ENCODE peak calls at places on chromosomes 3 and 15, in six cellular contexts. One of them, this sample, is unnamed.

GRCh38 chr3:52250122-52250521 is 4.6 kb downstream of the PPM1M start:
- DNase-seq in small intestine: no peak
- DNase-seq in cardiac muscle cell: no peak
- DNase-seq in astrocyte: no peak
- DNase-seq in stomach: no peak
- DNase-seq in pancreas: no peak
- DNase-seq in this sample: no peak

GRCh38 chr3:133663569-133664313 is 2.0 kb upstream of the TOPBP1 start:
- DNase-seq in stomach: no peak
- DNase-seq in astrocyte: peak
- DNase-seq in cardiac muscle cell: peak
- DNase-seq in small intestine: peak
- DNase-seq in pancreas: no peak
- DNase-seq in this sample: no peak

GRCh38 chr15:39833515-39833981 is 50.9 kb upstream of the FSIP1 start:
- DNase-seq in small intestine: no peak
- DNase-seq in cardiac muscle cell: no peak
- DNase-seq in astrocyte: peak
- DNase-seq in pancreas: no peak
- DNase-seq in stomach: no peak
- DNase-seq in this sample: no peak

GRCh38 chr3:46935168-46935858 is 41.2 kb downstream of the CCDC12 start:
- DNase-seq in stomach: peak
- DNase-seq in astrocyte: peak
- DNase-seq in small intestine: peak
- DNase-seq in pancreas: peak
- DNase-seq in cardiac muscle cell: peak
- DNase-seq in this sample: peak

GRCh38 chr3:147394168-147394941 is 12.0 kb downstream of the ZIC4 start:
- DNase-seq in small intestine: no peak
- DNase-seq in astrocyte: no peak
- DNase-seq in pancreas: no peak
- DNase-seq in stomach: no peak
- DNase-seq in cardiac muscle cell: no peak
- DNase-seq in this sample: no peak

GRCh38 chr3:61809879-61810278 is 248.5 kb downstream of the PTPRG start:
- DNase-seq in small intestine: peak
- DNase-seq in astrocyte: no peak
- DNase-seq in cardiac muscle cell: peak
- DNase-seq in pancreas: no peak
- DNase-seq in stomach: peak
- DNase-seq in this sample: no peak

GRCh38 chr3:16350041-16350952 is 85.3 kb downstream of the OXNAD1 start:
- DNase-seq in pancreas: no peak
- DNase-seq in stomach: no peak
- DNase-seq in astrocyte: peak
- DNase-seq in small intestine: no peak
- DNase-seq in cardiac muscle cell: no peak
- DNase-seq in this sample: no peak

GRCh38 chr3:32176989-32177701 is 61.3 kb upstream of the CMTM8 start:
- DNase-seq in stomach: peak
- DNase-seq in cardiac muscle cell: peak
- DNase-seq in astrocyte: peak
- DNase-seq in pancreas: no peak
- DNase-seq in small intestine: peak
- DNase-seq in this sample: no peak

GRCh38 chr15:40108061-40108854 is 421 bp downstream of the BMF start:
- DNase-seq in pancreas: peak
- DNase-seq in stomach: peak
- DNase-seq in small intestine: peak
- DNase-seq in astrocyte: no peak
- DNase-seq in cardiac muscle cell: peak
- DNase-seq in this sample: no peak

GRCh38 chr15:95152741-95153140 is 921.4 kb downstream of the MCTP2 start:
- DNase-seq in cardiac muscle cell: no peak
- DNase-seq in astrocyte: peak
- DNase-seq in stomach: no peak
- DNase-seq in pancreas: no peak
- DNase-seq in small intestine: no peak
- DNase-seq in this sample: no peak

GRCh38 chr3:14769531-14770325 is 49.0 kb upstream of the FGD5 start:
- DNase-seq in pancreas: no peak
- DNase-seq in stomach: no peak
- DNase-seq in astrocyte: no peak
- DNase-seq in cardiac muscle cell: no peak
- DNase-seq in small intestine: no peak
- DNase-seq in this sample: no peak

GRCh38 chr15:66622677-66623076 is 56.9 kb upstream of the LCTL start:
- DNase-seq in small intestine: peak
- DNase-seq in cardiac muscle cell: no peak
- DNase-seq in stomach: no peak
- DNase-seq in astrocyte: no peak
- DNase-seq in pancreas: no peak
- DNase-seq in this sample: no peak

GRCh38 chr3:52089691-52090090 is 33.3 kb upstream of the DUSP7 start:
- DNase-seq in small intestine: no peak
- DNase-seq in pancreas: peak
- DNase-seq in stomach: no peak
- DNase-seq in cardiac muscle cell: no peak
- DNase-seq in astrocyte: no peak
- DNase-seq in this sample: no peak

GRCh38 chr15:77631790-77632551 is 741 bp downstream of the LINGO1 start:
- DNase-seq in small intestine: no peak
- DNase-seq in cardiac muscle cell: peak
- DNase-seq in stomach: no peak
- DNase-seq in pancreas: peak
- DNase-seq in astrocyte: no peak
- DNase-seq in this sample: no peak

GRCh38 chr15:77632760-77633133 is at the start of gene LINGO1:
- DNase-seq in cardiac muscle cell: peak
- DNase-seq in pancreas: peak
- DNase-seq in stomach: no peak
- DNase-seq in small intestine: no peak
- DNase-seq in astrocyte: peak
- DNase-seq in this sample: no peak

GRCh38 chr15:77629070-77630030 is 3.4 kb downstream of the LINGO1 start:
- DNase-seq in astrocyte: no peak
- DNase-seq in small intestine: no peak
- DNase-seq in cardiac muscle cell: no peak
- DNase-seq in stomach: no peak
- DNase-seq in pancreas: no peak
- DNase-seq in this sample: no peak

GRCh38 chr15:77630064-77630463 is 2.6 kb downstream of the LINGO1 start:
- DNase-seq in cardiac muscle cell: no peak
- DNase-seq in astrocyte: no peak
- DNase-seq in small intestine: no peak
- DNase-seq in pancreas: no peak
- DNase-seq in stomach: no peak
- DNase-seq in this sample: no peak

DNA sequence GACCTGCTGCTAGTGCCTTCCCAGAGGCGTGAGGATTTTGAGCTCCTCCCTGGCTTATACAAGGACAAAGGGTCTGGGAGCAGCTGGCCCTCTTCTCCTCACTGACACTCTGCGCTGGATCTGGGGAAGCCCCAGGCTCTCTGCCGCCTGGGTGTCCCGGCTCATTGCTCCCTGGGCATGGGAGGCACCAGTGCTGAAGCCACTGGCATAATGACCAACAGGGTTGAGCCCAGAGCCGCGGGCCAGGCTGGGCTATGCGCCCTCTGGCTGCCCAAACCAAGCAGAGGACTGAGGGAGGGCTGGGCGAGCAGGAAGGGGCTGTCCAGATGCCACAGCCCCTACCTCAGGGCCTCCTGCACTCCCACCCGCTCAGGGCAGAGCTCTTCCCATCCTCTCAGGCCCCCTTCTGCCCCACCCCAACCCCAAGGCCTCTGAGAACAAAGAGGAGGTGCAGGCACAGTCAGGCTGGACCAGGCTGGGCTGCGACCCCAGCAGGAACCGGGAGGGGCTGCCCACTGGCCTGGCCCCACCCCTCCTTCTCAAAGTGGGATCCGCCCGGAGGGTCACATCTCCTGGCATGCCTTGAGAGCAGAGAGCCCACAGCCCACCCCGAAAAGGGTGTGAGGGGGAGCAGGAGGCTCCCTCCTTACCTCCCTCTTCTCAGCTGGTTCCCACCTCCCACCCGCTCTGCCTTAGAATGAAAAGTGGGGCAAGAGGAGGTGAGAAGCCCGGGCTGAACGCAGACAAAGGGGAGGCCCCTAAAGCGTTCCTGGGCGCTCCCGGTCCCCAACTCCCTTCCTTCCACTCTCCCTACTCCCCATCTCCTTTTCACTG is 1.5 kb downstream of the LINGO1 start:
- DNase-seq in small intestine: no peak
- DNase-seq in pancreas: no peak
- DNase-seq in stomach: no peak
- DNase-seq in cardiac muscle cell: peak
- DNase-seq in astrocyte: no peak
- DNase-seq in this sample: no peak
- H3K4me3 ChIP-seq in small intestine: no peak
- H3K4me3 ChIP-seq in pancreas: no peak
- H3K4me3 ChIP-seq in stomach: peak
- H3K4me3 ChIP-seq in cardiac muscle cell: peak
- H3K4me3 ChIP-seq in astrocyte: no peak
- H3K4me3 ChIP-seq in this sample: no peak

GRCh38 chr3:128701342-128702212 is 24.4 kb upstream of the RAB7A start:
- DNase-seq in pancreas: no peak
- DNase-seq in astrocyte: no peak
- DNase-seq in stomach: no peak
- DNase-seq in cardiac muscle cell: no peak
- DNase-seq in small intestine: no peak
- DNase-seq in this sample: no peak

GRCh38 chr3:128697336-128697735 is 28.6 kb upstream of the RAB7A start:
- DNase-seq in stomach: no peak
- DNase-seq in cardiac muscle cell: no peak
- DNase-seq in astrocyte: no peak
- DNase-seq in pancreas: no peak
- DNase-seq in small intestine: no peak
- DNase-seq in this sample: no peak

GRCh38 chr3:128702391-128702790 is 23.6 kb upstream of the RAB7A start:
- DNase-seq in pancreas: no peak
- DNase-seq in astrocyte: no peak
- DNase-seq in stomach: no peak
- DNase-seq in small intestine: no peak
- DNase-seq in cardiac muscle cell: no peak
- DNase-seq in this sample: no peak

GRCh38 chr3:128693696-128694095 is 32.3 kb upstream of the RAB7A start:
- DNase-seq in stomach: no peak
- DNase-seq in cardiac muscle cell: no peak
- DNase-seq in astrocyte: no peak
- DNase-seq in pancreas: no peak
- DNase-seq in small intestine: no peak
- DNase-seq in this sample: no peak

DNA sequence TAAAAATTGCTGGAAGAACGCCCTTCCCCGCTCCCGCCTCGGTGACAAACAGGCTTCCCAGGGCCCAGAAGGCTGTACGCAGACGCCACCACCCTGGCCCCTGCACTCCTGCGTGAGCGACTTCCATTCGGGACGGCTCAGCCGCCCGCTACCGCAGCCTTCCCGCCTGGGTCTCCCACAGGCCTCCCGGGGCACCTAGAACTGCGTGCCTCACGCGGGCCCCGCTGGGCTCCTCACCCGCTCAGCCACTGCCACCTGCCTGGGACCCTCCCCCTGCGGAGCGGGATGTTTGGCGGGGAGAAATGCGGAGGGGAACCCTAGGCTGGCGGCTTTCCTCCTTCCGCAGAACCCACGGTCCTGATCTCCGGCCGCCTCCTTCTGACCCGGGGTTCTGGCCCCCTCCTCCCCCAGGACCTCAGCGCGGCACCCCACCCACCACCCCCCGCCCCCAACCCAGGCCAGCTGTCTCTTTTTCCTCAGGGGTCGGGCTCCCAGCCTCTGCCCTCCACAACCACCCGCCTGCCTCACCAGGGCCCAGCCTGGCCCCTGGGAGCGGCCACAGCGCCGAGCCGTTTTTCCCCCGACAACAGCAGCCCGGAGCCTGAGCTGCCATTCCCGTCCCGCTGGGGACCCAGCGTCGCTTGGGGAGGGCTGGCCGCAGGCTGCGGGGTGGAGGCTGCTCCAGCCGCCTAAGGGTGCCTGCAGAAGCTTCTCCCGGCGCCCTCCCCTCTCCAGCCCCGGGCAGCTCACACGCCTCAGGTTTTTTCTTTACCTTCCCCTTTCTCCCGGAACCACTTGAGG is 27.6 kb upstream of the RAB7A start:
- DNase-seq in stomach: peak
- DNase-seq in pancreas: peak
- DNase-seq in cardiac muscle cell: peak
- DNase-seq in astrocyte: no peak
- DNase-seq in small intestine: peak
- DNase-seq in this sample: no peak
- H3K4me3 ChIP-seq in stomach: peak
- H3K4me3 ChIP-seq in pancreas: peak
- H3K4me3 ChIP-seq in cardiac muscle cell: peak
- H3K4me3 ChIP-seq in astrocyte: peak
- H3K4me3 ChIP-seq in small intestine: peak
- H3K4me3 ChIP-seq in this sample: peak

DNA sequence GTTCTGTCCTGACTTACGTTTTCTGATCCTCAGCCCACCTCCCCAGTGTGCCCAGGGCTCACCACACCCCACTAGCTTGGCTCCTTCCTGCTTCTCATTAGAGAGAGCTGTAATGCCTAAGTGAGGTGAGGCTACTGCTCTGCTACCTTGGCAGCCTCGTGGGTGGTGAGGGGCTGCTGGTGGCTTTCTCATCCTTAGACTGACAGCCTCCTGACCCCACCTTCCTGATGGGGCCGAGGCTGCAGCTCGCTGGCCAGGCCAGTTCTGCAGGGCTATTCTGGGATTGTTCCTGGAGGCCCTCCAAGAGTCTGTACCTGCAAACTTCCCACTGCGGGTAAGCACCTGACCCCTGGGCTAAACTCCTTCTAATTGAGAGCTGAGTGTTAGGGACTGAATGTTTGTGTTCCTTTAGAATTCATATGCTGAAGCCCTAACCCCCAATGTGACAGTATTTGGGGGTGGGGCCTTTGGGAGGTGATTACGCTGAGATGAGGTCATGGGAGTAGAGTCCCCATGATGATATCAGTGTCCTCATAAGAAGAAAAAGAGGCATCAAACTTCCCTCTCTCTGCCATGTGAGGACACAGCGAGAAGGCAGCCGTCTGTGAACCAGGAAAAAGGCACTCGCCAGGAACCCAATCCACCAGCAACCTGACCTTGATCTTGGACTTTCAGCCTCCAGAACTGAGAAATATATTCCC is 38.1 kb upstream of the IQSEC1 start:
- DNase-seq in cardiac muscle cell: no peak
- DNase-seq in small intestine: no peak
- DNase-seq in stomach: peak
- DNase-seq in pancreas: no peak
- DNase-seq in astrocyte: no peak
- DNase-seq in this sample: peak
- H3K4me3 ChIP-seq in cardiac muscle cell: no peak
- H3K4me3 ChIP-seq in small intestine: no peak
- H3K4me3 ChIP-seq in stomach: no peak
- H3K4me3 ChIP-seq in pancreas: no peak
- H3K4me3 ChIP-seq in astrocyte: no peak
- H3K4me3 ChIP-seq in this sample: no peak

DNA sequence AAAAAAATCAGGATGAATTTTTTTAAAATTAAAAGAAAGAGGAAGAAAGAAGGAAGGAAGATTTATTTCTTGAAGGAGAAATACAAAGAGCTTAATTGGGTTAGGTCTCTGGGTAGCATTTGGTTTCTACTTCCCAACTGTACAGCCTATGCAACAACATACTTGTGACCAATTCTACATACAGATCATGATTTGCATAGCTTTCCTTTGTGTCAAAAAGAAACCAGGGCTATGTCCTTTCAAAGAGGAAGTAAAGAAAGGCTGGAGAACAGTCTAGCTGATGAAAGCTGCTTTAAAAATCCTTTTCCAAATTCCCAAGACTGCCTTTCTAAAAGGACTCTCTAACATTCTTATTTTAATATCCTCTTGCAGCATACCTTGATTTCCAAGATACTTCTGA is 6.1 kb upstream of the HGD start:
- DNase-seq in small intestine: no peak
- DNase-seq in cardiac muscle cell: no peak
- DNase-seq in pancreas: no peak
- DNase-seq in astrocyte: peak
- DNase-seq in stomach: no peak
- DNase-seq in this sample: no peak
- H3K4me3 ChIP-seq in small intestine: no peak
- H3K4me3 ChIP-seq in cardiac muscle cell: no peak
- H3K4me3 ChIP-seq in pancreas: no peak
- H3K4me3 ChIP-seq in astrocyte: no peak
- H3K4me3 ChIP-seq in stomach: no peak
- H3K4me3 ChIP-seq in this sample: no peak

This sample was measured in RWPE2.